ENCODE peak calls at places on chromosomes 12 and 14, in six cellular contexts. I is thoracic aorta, N is OCI-LY7, W is kidney, L is psoas muscle, Z is NB4. Q is an unnamed sample.

GRCh38 chr12:24551368-24551767 is 397.5 kb downstream of the BCAT1 start:
- DNase-seq in N (no peak), L (no peak), W (no peak), Z (no peak), I (no peak), Q (no peak)

GRCh38 chr12:109573029-109573913 is at the start of the genes MMAB and MVK:
- DNase-seq in I (peak), N (peak), Z (peak), W (peak), L (peak), Q (peak)

GRCh38 chr12:16611146-16611545 is 5.2 kb upstream of the LMO3 start:
- DNase-seq in L (no peak), I (no peak), W (no peak), Z (no peak), N (peak), Q (peak)

GRCh38 chr14:105389534-105389933 is 8.8 kb upstream of the TEX22 start:
- DNase-seq in N (no peak), W (peak), L (no peak), I (no peak), Z (no peak), Q (peak)

GRCh38 chr14:58283730-58284129 is 14.6 kb upstream of the ARID4A start:
- DNase-seq in Z (no peak), I (no peak), N (no peak), L (no peak), W (no peak), Q (no peak)

GRCh38 chr12:50825372-50825838 is 17.3 kb upstream of the TMPRSS12 start:
- DNase-seq in I (no peak), N (peak), W (no peak), Z (peak), L (no peak), Q (peak)

GRCh38 chr12:100401660-100402059 is 44.8 kb downstream of the SLC17A8 start:
- DNase-seq in L (no peak), N (no peak), I (no peak), W (no peak), Z (no peak), Q (no peak)

GRCh38 chr12:13376627-13377373 is 180.3 kb downstream of the EMP1 start:
- DNase-seq in Z (peak), N (no peak), L (no peak), W (no peak), I (no peak), Q (no peak)

GRCh38 chr12:117165342-117165741 is 24.9 kb downstream of the FBXO21 start:
- DNase-seq in I (no peak), L (no peak), Z (no peak), N (no peak), W (no peak), Q (peak)

GRCh38 chr14:106564058-106564643 is 1037.8 kb downstream of the TMEM121 start:
- DNase-seq in W (no peak), N (peak), L (no peak), I (no peak), Z (peak), Q (no peak)

GRCh38 chr14:103296987-103297386 is 37.0 kb upstream of the EIF5 start:
- DNase-seq in W (no peak), Z (peak), N (no peak), L (no peak), I (no peak), Q (no peak)

GRCh38 chr12:52816189-52816588 is 2.3 kb upstream of the KRT4 start:
- DNase-seq in I (no peak), Z (no peak), N (no peak), L (no peak), W (no peak), Q (no peak)

GRCh38 chr12:7693793-7694192 is 1.8 kb downstream of the GDF3 start:
- DNase-seq in W (no peak), L (no peak), I (no peak), N (no peak), Z (peak), Q (no peak)

GRCh38 chr14:90970167-90970600 is 90.3 kb downstream of the RPS6KA5 start:
- DNase-seq in I (no peak), L (no peak), W (no peak), N (no peak), Z (peak), Q (no peak)

GRCh38 chr14:27506272-27506671 is 908.4 kb upstream of the NOVA1 start:
- DNase-seq in N (no peak), W (no peak), I (no peak), Z (no peak), L (no peak), Q (no peak)

GRCh38 chr14:55913324-55914035 is 204.7 kb upstream of the PELI2 start:
- DNase-seq in Z (no peak), W (peak), L (peak), I (no peak), N (no peak), Q (no peak)

GRCh38 chr14:31781578-31781977 is 220.4 kb downstream of the NUBPL start:
- DNase-seq in W (no peak), N (peak), Z (peak), L (no peak), I (no peak), Q (no peak)

GRCh38 chr12:72491399-72491798 is 219.2 kb downstream of the TRHDE start:
- DNase-seq in L (no peak), I (no peak), W (no peak), Z (no peak), N (no peak), Q (no peak)

GRCh38 chr14:78754059-78754458 is 583.9 kb downstream of the NRXN3 start:
- DNase-seq in Z (no peak), L (no peak), N (no peak), I (no peak), W (no peak), Q (no peak)

GRCh38 chr14:56304456-56304855 is 186.2 kb downstream of the PELI2 start:
- DNase-seq in I (no peak), W (no peak), L (no peak), N (no peak), Z (no peak), Q (no peak)

GRCh38 chr14:93941293-93941910 is 14.3 kb downstream of the FAM181A start:
- DNase-seq in Z (no peak), I (peak), N (no peak), L (no peak), W (no peak), Q (peak)

GRCh38 chr14:23117371-23118020 is 1.6 kb downstream of the CEBPE start:
- DNase-seq in Z (peak), N (no peak), L (no peak), I (no peak), W (peak), Q (no peak)
- H3K4me3 ChIP-seq in Z (peak), N (no peak), L (no peak), I (no peak), W (no peak), Q (no peak)

DNA sequence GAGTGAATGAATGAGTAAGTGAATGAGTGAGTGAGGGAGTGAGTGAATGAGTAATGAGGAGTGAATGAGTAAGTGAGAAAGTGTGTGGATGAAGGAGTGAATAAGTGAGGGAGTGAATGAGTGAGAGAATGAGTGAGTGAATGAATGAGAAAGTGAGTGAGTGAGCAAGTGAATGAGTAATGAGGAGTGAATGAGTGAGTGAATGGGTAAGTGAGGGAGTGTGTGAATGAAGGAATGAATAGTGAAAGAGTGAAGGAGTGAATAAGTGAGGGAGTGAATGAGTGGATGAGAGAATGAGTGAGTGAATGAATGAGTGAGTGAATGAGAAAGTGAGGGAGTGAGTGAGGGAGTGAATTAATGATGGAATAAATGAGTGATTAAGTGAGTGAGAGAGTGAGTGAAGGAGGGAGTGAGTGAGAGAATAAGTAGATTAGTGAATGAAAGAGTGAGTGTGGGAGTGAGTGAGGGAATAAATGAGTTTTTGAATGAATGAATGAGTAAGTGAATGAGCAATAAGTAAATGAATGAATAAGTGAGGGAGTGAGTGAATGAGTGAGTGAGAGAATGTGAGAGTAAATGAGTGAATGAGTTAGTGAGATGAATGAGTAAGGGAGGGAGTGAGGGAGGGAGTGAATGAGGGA is 364.5 kb downstream of the ADGRD1 start:
- DNase-seq in I (no peak), W (no peak), Z (no peak), L (no peak), N (no peak), Q (no peak)
- H3K4me3 ChIP-seq in I (no peak), W (no peak), Z (no peak), L (no peak), N (no peak), Q (no peak)

GRCh38 chr14:74127634-74128033 is 42.9 kb downstream of the LIN52 start:
- DNase-seq in I (no peak), L (no peak), Z (no peak), N (no peak), W (no peak), Q (no peak)

GRCh38 chr14:74126315-74126714 is 41.6 kb downstream of the LIN52 start:
- DNase-seq in Z (no peak), I (no peak), L (no peak), N (no peak), W (no peak), Q (no peak)
- H3K4me3 ChIP-seq in Z (no peak), I (no peak), L (no peak), N (no peak), W (no peak), Q (no peak)

DNA sequence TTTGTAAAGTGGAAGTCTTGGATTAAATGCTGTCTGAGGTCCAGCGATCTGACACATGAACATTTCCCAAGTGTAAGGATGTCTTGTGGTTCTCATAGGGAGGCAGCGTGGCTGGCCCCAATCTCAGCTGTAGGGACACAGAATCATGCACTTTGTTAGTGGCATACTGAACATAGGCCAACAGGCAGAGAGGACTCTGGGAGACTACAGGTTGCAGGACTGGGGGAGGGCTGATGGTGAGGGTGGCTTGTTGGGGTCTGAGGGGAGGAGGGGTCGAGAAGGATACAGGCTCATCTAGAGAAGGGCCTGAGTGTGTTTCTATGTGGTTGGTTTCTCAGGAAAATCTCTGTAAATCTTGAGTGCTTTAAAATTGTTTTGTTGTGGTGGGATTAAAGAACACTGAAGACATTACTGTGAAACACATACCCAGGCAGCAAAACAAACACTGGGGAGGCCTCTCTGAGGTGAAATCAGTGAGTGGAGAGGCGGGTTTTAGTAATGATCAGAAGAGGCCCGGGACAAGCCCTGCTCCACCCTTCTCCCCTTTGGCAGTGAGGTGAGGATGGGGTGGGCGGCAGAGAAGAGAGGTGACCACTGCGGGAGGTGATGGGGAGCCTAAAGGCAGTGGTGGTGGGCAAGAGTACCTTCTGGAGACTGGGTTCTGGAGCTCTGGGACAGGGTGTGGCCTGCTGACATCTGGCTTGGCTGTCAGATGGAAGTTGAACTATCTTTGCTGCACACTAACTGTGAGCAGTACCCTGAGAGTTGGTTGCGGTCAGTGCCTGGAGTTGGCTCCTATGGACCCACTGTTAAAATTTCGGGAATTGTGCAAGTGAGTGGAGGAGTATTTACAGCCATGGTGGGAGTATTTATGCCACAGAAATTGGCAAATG is 3.3 kb downstream of the NYNRIN start:
- DNase-seq in I (no peak), L (no peak), Z (no peak), W (no peak), N (no peak), Q (no peak)
- H3K4me3 ChIP-seq in I (no peak), L (no peak), Z (no peak), W (no peak), N (no peak), Q (no peak)

Q was measured in pancreas.